ENCODE peak calls at places on chromosomes 3 and 15, in seven cellular contexts. One of them, this sample, is unnamed.

GRCh38 chr15:34085746-34086145 is 15.9 kb downstream of the EMC7 start:
- DNase-seq in GM12892: no peak
- DNase-seq in H1: no peak
- DNase-seq in HepG2: no peak
- DNase-seq in NB4: no peak
- DNase-seq in heart left ventricle: no peak
- DNase-seq in uterus: no peak
- DNase-seq in this sample: no peak

GRCh38 chr15:70576683-70577082 is 186.7 kb downstream of the UACA start:
- DNase-seq in GM12892: no peak
- DNase-seq in H1: no peak
- DNase-seq in HepG2: no peak
- DNase-seq in NB4: no peak
- DNase-seq in heart left ventricle: no peak
- DNase-seq in uterus: no peak
- DNase-seq in this sample: no peak

GRCh38 chr3:174325834-174326705 is 533.1 kb upstream of the NAALADL2 start:
- DNase-seq in GM12892: no peak
- DNase-seq in H1: no peak
- DNase-seq in HepG2: no peak
- DNase-seq in NB4: no peak
- DNase-seq in heart left ventricle: no peak
- DNase-seq in uterus: no peak
- DNase-seq in this sample: no peak

GRCh38 chr3:43207628-43208085 is 78.7 kb upstream of the SNRK start:
- DNase-seq in GM12892: no peak
- DNase-seq in H1: no peak
- DNase-seq in HepG2: no peak
- DNase-seq in NB4: no peak
- DNase-seq in heart left ventricle: no peak
- DNase-seq in uterus: no peak
- DNase-seq in this sample: no peak

GRCh38 chr3:46831841-46832240 is 31.4 kb downstream of the MYL3 start:
- DNase-seq in GM12892: no peak
- DNase-seq in H1: no peak
- DNase-seq in HepG2: no peak
- DNase-seq in NB4: no peak
- DNase-seq in heart left ventricle: no peak
- DNase-seq in uterus: no peak
- DNase-seq in this sample: no peak

GRCh38 chr3:141863497-141863896 is 12.9 kb upstream of the ATP1B3 start:
- DNase-seq in GM12892: no peak
- DNase-seq in H1: no peak
- DNase-seq in HepG2: no peak
- DNase-seq in NB4: peak
- DNase-seq in heart left ventricle: no peak
- DNase-seq in uterus: no peak
- DNase-seq in this sample: no peak

GRCh38 chr3:18153571-18154173 is 271.5 kb downstream of the SATB1 start:
- DNase-seq in GM12892: no peak
- DNase-seq in H1: no peak
- DNase-seq in HepG2: no peak
- DNase-seq in NB4: peak
- DNase-seq in heart left ventricle: no peak
- DNase-seq in uterus: no peak
- DNase-seq in this sample: no peak

GRCh38 chr3:158749526-158749925 is 17.3 kb upstream of the RARRES1 start:
- DNase-seq in GM12892: no peak
- DNase-seq in H1: no peak
- DNase-seq in HepG2: no peak
- DNase-seq in NB4: no peak
- DNase-seq in heart left ventricle: no peak
- DNase-seq in uterus: no peak
- DNase-seq in this sample: no peak

GRCh38 chr3:64642327-64643151 is 45.3 kb downstream of the ADAMTS9 start:
- DNase-seq in GM12892: no peak
- DNase-seq in H1: no peak
- DNase-seq in HepG2: no peak
- DNase-seq in NB4: no peak
- DNase-seq in heart left ventricle: no peak
- DNase-seq in uterus: no peak
- DNase-seq in this sample: no peak

GRCh38 chr3:58306662-58307286 is 454 bp downstream of the HTD2 start:
- DNase-seq in GM12892: peak
- DNase-seq in H1: peak
- DNase-seq in HepG2: peak
- DNase-seq in NB4: peak
- DNase-seq in heart left ventricle: peak
- DNase-seq in uterus: peak
- DNase-seq in this sample: peak

GRCh38 chr3:47283596-47284364 is 1.0 kb downstream of the KLHL18 start:
- DNase-seq in GM12892: no peak
- DNase-seq in H1: peak
- DNase-seq in HepG2: no peak
- DNase-seq in NB4: peak
- DNase-seq in heart left ventricle: peak
- DNase-seq in uterus: no peak
- DNase-seq in this sample: no peak

GRCh38 chr3:182255095-182255600 is 538.2 kb upstream of the ATP11B start:
- DNase-seq in GM12892: no peak
- DNase-seq in H1: no peak
- DNase-seq in HepG2: no peak
- DNase-seq in NB4: no peak
- DNase-seq in heart left ventricle: no peak
- DNase-seq in uterus: no peak
- DNase-seq in this sample: no peak

GRCh38 chr15:78810377-78811123 is 714 bp downstream of the ADAMTS7 start:
- DNase-seq in GM12892: peak
- DNase-seq in H1: peak
- DNase-seq in HepG2: no peak
- DNase-seq in NB4: peak
- DNase-seq in heart left ventricle: peak
- DNase-seq in uterus: peak
- DNase-seq in this sample: peak

GRCh38 chr3:188315563-188315962 is 161.6 kb downstream of the LPP start:
- DNase-seq in GM12892: no peak
- DNase-seq in H1: no peak
- DNase-seq in HepG2: no peak
- DNase-seq in NB4: no peak
- DNase-seq in heart left ventricle: no peak
- DNase-seq in uterus: no peak
- DNase-seq in this sample: no peak

GRCh38 chr3:55607175-55607574 is 120.1 kb upstream of the WNT5A start:
- DNase-seq in GM12892: no peak
- DNase-seq in H1: no peak
- DNase-seq in HepG2: no peak
- DNase-seq in NB4: no peak
- DNase-seq in heart left ventricle: no peak
- DNase-seq in uterus: no peak
- DNase-seq in this sample: no peak

GRCh38 chr3:3015472-3016089 is 94.6 kb downstream of the IL5RA start:
- DNase-seq in GM12892: no peak
- DNase-seq in H1: no peak
- DNase-seq in HepG2: peak
- DNase-seq in NB4: peak
- DNase-seq in heart left ventricle: no peak
- DNase-seq in uterus: no peak
- DNase-seq in this sample: peak

GRCh38 chr15:30872341-30872748 is 31.4 kb upstream of the FAN1 start:
- DNase-seq in GM12892: no peak
- DNase-seq in H1: no peak
- DNase-seq in HepG2: no peak
- DNase-seq in NB4: no peak
- DNase-seq in heart left ventricle: no peak
- DNase-seq in uterus: no peak
- DNase-seq in this sample: no peak

GRCh38 chr3:129052675-129053074 is 7.9 kb upstream of the GP9 start:
- DNase-seq in GM12892: no peak
- DNase-seq in H1: no peak
- DNase-seq in HepG2: no peak
- DNase-seq in NB4: no peak
- DNase-seq in heart left ventricle: peak
- DNase-seq in uterus: peak
- DNase-seq in this sample: no peak

GRCh38 chr15:31016446-31016915 is 25.1 kb upstream of the MTMR10 start:
- DNase-seq in GM12892: no peak
- DNase-seq in H1: no peak
- DNase-seq in HepG2: no peak
- DNase-seq in NB4: no peak
- DNase-seq in heart left ventricle: no peak
- DNase-seq in uterus: no peak
- DNase-seq in this sample: no peak

GRCh38 chr15:27767918-27768640 is 331.0 kb downstream of the OCA2 start:
- DNase-seq in GM12892: no peak
- DNase-seq in H1: no peak
- DNase-seq in HepG2: no peak
- DNase-seq in NB4: no peak
- DNase-seq in heart left ventricle: no peak
- DNase-seq in uterus: no peak
- DNase-seq in this sample: no peak

GRCh38 chr3:127831723-127832172 is 9.4 kb upstream of the MGLL start:
- DNase-seq in GM12892: no peak
- DNase-seq in H1: peak
- DNase-seq in HepG2: no peak
- DNase-seq in NB4: peak
- DNase-seq in heart left ventricle: peak
- DNase-seq in uterus: no peak
- DNase-seq in this sample: no peak

GRCh38 chr15:94893091-94893490 is 661.7 kb downstream of the MCTP2 start:
- DNase-seq in GM12892: no peak
- DNase-seq in H1: no peak
- DNase-seq in HepG2: no peak
- DNase-seq in NB4: no peak
- DNase-seq in heart left ventricle: no peak
- DNase-seq in uterus: no peak
- DNase-seq in this sample: no peak

GRCh38 chr3:90136468-90137191 is 1029.2 kb downstream of the EPHA3 start:
- DNase-seq in GM12892: no peak
- DNase-seq in H1: no peak
- DNase-seq in HepG2: no peak
- DNase-seq in NB4: no peak
- DNase-seq in heart left ventricle: no peak
- DNase-seq in uterus: no peak
- DNase-seq in this sample: no peak

GRCh38 chr15:45604321-45604720 is 17.1 kb downstream of the BLOC1S6 start:
- DNase-seq in GM12892: no peak
- DNase-seq in H1: no peak
- DNase-seq in HepG2: no peak
- DNase-seq in NB4: peak
- DNase-seq in heart left ventricle: no peak
- DNase-seq in uterus: no peak
- DNase-seq in this sample: no peak

GRCh38 chr3:181847276-181847675 is 135.6 kb downstream of the SOX2 start:
- DNase-seq in GM12892: no peak
- DNase-seq in H1: no peak
- DNase-seq in HepG2: no peak
- DNase-seq in NB4: no peak
- DNase-seq in heart left ventricle: no peak
- DNase-seq in uterus: no peak
- DNase-seq in this sample: no peak

GRCh38 chr15:50181983-50182232 is at the start of gene SLC27A2:
- DNase-seq in GM12892: no peak
- DNase-seq in H1: no peak
- DNase-seq in HepG2: no peak
- DNase-seq in NB4: no peak
- DNase-seq in heart left ventricle: peak
- DNase-seq in uterus: no peak
- DNase-seq in this sample: no peak

GRCh38 chr15:63086967-63087366 is 34.7 kb upstream of the LACTB start:
- DNase-seq in GM12892: no peak
- DNase-seq in H1: no peak
- DNase-seq in HepG2: no peak
- DNase-seq in NB4: no peak
- DNase-seq in heart left ventricle: no peak
- DNase-seq in uterus: no peak
- DNase-seq in this sample: no peak

GRCh38 chr3:154135511-154136173 is 14.5 kb downstream of the ARHGEF26 start:
- DNase-seq in GM12892: no peak
- DNase-seq in H1: no peak
- DNase-seq in HepG2: peak
- DNase-seq in NB4: no peak
- DNase-seq in heart left ventricle: no peak
- DNase-seq in uterus: no peak
- DNase-seq in this sample: no peak

GRCh38 chr3:10319804-10320203 is 1.1 kb downstream of the SEC13 start:
- DNase-seq in GM12892: no peak
- DNase-seq in H1: no peak
- DNase-seq in HepG2: no peak
- DNase-seq in NB4: no peak
- DNase-seq in heart left ventricle: no peak
- DNase-seq in uterus: no peak
- DNase-seq in this sample: no peak

GRCh38 chr3:101850327-101851048 is 1.2 kb downstream of the NFKBIZ start:
- DNase-seq in GM12892: no peak
- DNase-seq in H1: no peak
- DNase-seq in HepG2: no peak
- DNase-seq in NB4: peak
- DNase-seq in heart left ventricle: no peak
- DNase-seq in uterus: no peak
- DNase-seq in this sample: no peak
- TF ChIP-seq POLR2A in GM12892: no peak
- TF ChIP-seq POLR2A in H1: no peak
- TF ChIP-seq POLR2A in HepG2: no peak
- TF ChIP-seq POLR2A in NB4: no peak
- TF ChIP-seq POLR2A in heart left ventricle: no peak
- TF ChIP-seq POLR2A in uterus: peak
- TF ChIP-seq POLR2A in this sample: no peak

GRCh38 chr3:169146112-169146665 is 517.3 kb downstream of the MECOM start:
- DNase-seq in GM12892: no peak
- DNase-seq in H1: peak
- DNase-seq in HepG2: no peak
- DNase-seq in NB4: peak
- DNase-seq in heart left ventricle: peak
- DNase-seq in uterus: no peak
- DNase-seq in this sample: no peak
- TF ChIP-seq POLR2A in GM12892: no peak
- TF ChIP-seq POLR2A in H1: no peak
- TF ChIP-seq POLR2A in HepG2: no peak
- TF ChIP-seq POLR2A in NB4: no peak
- TF ChIP-seq POLR2A in heart left ventricle: no peak
- TF ChIP-seq POLR2A in uterus: peak
- TF ChIP-seq POLR2A in this sample: no peak

GRCh38 chr3:125916376-125916978 is 52.5 kb upstream of the ROPN1B start:
- DNase-seq in GM12892: peak
- DNase-seq in H1: peak
- DNase-seq in HepG2: peak
- DNase-seq in NB4: peak
- DNase-seq in heart left ventricle: no peak
- DNase-seq in uterus: peak
- DNase-seq in this sample: peak
- TF ChIP-seq POLR2A in GM12892: peak
- TF ChIP-seq POLR2A in H1: peak
- TF ChIP-seq POLR2A in HepG2: peak
- TF ChIP-seq POLR2A in NB4: peak
- TF ChIP-seq POLR2A in heart left ventricle: no peak
- TF ChIP-seq POLR2A in uterus: peak
- TF ChIP-seq POLR2A in this sample: no peak

DNA sequence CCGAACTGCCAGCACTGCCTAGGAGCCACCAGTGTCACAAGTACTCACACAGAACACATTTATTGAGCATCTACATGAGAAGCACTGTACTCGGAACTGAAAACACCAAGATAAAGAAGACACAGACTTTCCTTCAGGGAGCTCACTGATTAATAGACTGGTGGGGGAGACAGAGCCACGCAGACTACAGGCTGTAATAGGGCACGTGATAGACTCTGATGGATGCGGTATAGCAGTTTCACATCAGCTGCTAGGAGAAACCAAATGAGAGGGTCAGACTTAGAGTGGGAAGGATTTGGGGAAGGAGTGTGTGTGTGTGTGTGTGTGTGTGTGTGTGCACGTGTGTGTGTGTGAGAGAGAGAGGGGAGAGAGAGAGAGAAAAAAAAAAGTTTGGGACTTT is 12.1 kb downstream of the EPHB1 start:
- DNase-seq in GM12892: no peak
- DNase-seq in H1: no peak
- DNase-seq in HepG2: no peak
- DNase-seq in NB4: no peak
- DNase-seq in heart left ventricle: no peak
- DNase-seq in uterus: no peak
- DNase-seq in this sample: no peak
- TF ChIP-seq POLR2A in GM12892: no peak
- TF ChIP-seq POLR2A in H1: no peak
- TF ChIP-seq POLR2A in HepG2: no peak
- TF ChIP-seq POLR2A in NB4: no peak
- TF ChIP-seq POLR2A in heart left ventricle: no peak
- TF ChIP-seq POLR2A in uterus: no peak
- TF ChIP-seq POLR2A in this sample: no peak

This sample was measured in GM12891.